ENCODE peak calls at places on chromosomes 7 and 10, in four cellular contexts. One of them, this sample, is unnamed.

GRCh38 chr10:46170789-46171188 is 116.0 kb upstream of the ANTXRL start:
- DNase-seq in HCT116: no peak
- DNase-seq in HepG2: no peak
- DNase-seq in K562: no peak
- DNase-seq in this sample: no peak

GRCh38 chr7:139960158-139960557 is 102.6 kb downstream of the PARP12 start:
- DNase-seq in HCT116: no peak
- DNase-seq in HepG2: no peak
- DNase-seq in K562: no peak
- DNase-seq in this sample: no peak

GRCh38 chr7:157250605-157251228 is 86.1 kb upstream of the DNAJB6 start:
- DNase-seq in HCT116: peak
- DNase-seq in HepG2: peak
- DNase-seq in K562: peak
- DNase-seq in this sample: peak

GRCh38 chr7:143882020-143882610 is 19.9 kb downstream of the TCAF1 start:
- DNase-seq in HCT116: no peak
- DNase-seq in HepG2: peak
- DNase-seq in K562: peak
- DNase-seq in this sample: no peak

GRCh38 chr7:154931906-154932305 is 71.0 kb downstream of the PAXIP1 start:
- DNase-seq in HCT116: no peak
- DNase-seq in HepG2: no peak
- DNase-seq in K562: no peak
- DNase-seq in this sample: no peak

GRCh38 chr7:51430480-51431086 is 114.0 kb upstream of the COBL start:
- DNase-seq in HCT116: peak
- DNase-seq in HepG2: peak
- DNase-seq in K562: peak
- DNase-seq in this sample: peak

GRCh38 chr10:32621969-32622368 is 176.0 kb downstream of the CCDC7 start:
- DNase-seq in HCT116: no peak
- DNase-seq in HepG2: no peak
- DNase-seq in K562: no peak
- DNase-seq in this sample: no peak

GRCh38 chr7:74061840-74062539 is 21.6 kb upstream of the LIMK1 start:
- DNase-seq in HCT116: peak
- DNase-seq in HepG2: peak
- DNase-seq in K562: peak
- DNase-seq in this sample: peak

GRCh38 chr10:12130237-12130872 is 878 bp downstream of the SEC61A2 start:
- DNase-seq in HCT116: peak
- DNase-seq in HepG2: peak
- DNase-seq in K562: no peak
- DNase-seq in this sample: peak

GRCh38 chr10:132149261-132149660 is 37.5 kb upstream of the DPYSL4 start:
- DNase-seq in HCT116: no peak
- DNase-seq in HepG2: no peak
- DNase-seq in K562: no peak
- DNase-seq in this sample: no peak

GRCh38 chr10:15715619-15716227 is 4.0 kb downstream of the ITGA8 start:
- DNase-seq in HCT116: no peak
- DNase-seq in HepG2: no peak
- DNase-seq in K562: peak
- DNase-seq in this sample: no peak

GRCh38 chr7:26588511-26588910 is 275.9 kb downstream of the SKAP2 start:
- DNase-seq in HCT116: no peak
- DNase-seq in HepG2: no peak
- DNase-seq in K562: no peak
- DNase-seq in this sample: no peak

GRCh38 chr10:47372726-47373125 is 11.4 kb downstream of the ZNF488 start:
- DNase-seq in HCT116: no peak
- DNase-seq in HepG2: no peak
- DNase-seq in K562: no peak
- DNase-seq in this sample: no peak

GRCh38 chr7:98115746-98116525 is 9.3 kb downstream of the LMTK2 start:
- DNase-seq in HCT116: no peak
- DNase-seq in HepG2: no peak
- DNase-seq in K562: peak
- DNase-seq in this sample: no peak

GRCh38 chr10:46311501-46311951 is 24.7 kb downstream of the ANTXRL start:
- DNase-seq in HCT116: no peak
- DNase-seq in HepG2: no peak
- DNase-seq in K562: no peak
- DNase-seq in this sample: no peak

GRCh38 chr7:101795461-101795860 is 22.0 kb upstream of the CUX1 start:
- DNase-seq in HCT116: no peak
- DNase-seq in HepG2: no peak
- DNase-seq in K562: no peak
- DNase-seq in this sample: no peak

GRCh38 chr7:142158741-142159496 is 47.4 kb downstream of the MGAM2 start:
- DNase-seq in HCT116: no peak
- DNase-seq in HepG2: no peak
- DNase-seq in K562: no peak
- DNase-seq in this sample: no peak

GRCh38 chr7:20785211-20786048 is 1.3 kb downstream of the SP8 start:
- DNase-seq in HCT116: no peak
- DNase-seq in HepG2: no peak
- DNase-seq in K562: no peak
- DNase-seq in this sample: no peak

GRCh38 chr7:44196450-44196872 is 4.3 kb upstream of the YKT6 start:
- DNase-seq in HCT116: peak
- DNase-seq in HepG2: peak
- DNase-seq in K562: peak
- DNase-seq in this sample: no peak

GRCh38 chr7:2393751-2394150 is 9.7 kb upstream of the CHST12 start:
- DNase-seq in HCT116: no peak
- DNase-seq in HepG2: no peak
- DNase-seq in K562: no peak
- DNase-seq in this sample: no peak

GRCh38 chr10:22002531-22003110 is 909 bp downstream of the DNAJC1 start:
- DNase-seq in HCT116: no peak
- DNase-seq in HepG2: peak
- DNase-seq in K562: no peak
- DNase-seq in this sample: no peak

DNA sequence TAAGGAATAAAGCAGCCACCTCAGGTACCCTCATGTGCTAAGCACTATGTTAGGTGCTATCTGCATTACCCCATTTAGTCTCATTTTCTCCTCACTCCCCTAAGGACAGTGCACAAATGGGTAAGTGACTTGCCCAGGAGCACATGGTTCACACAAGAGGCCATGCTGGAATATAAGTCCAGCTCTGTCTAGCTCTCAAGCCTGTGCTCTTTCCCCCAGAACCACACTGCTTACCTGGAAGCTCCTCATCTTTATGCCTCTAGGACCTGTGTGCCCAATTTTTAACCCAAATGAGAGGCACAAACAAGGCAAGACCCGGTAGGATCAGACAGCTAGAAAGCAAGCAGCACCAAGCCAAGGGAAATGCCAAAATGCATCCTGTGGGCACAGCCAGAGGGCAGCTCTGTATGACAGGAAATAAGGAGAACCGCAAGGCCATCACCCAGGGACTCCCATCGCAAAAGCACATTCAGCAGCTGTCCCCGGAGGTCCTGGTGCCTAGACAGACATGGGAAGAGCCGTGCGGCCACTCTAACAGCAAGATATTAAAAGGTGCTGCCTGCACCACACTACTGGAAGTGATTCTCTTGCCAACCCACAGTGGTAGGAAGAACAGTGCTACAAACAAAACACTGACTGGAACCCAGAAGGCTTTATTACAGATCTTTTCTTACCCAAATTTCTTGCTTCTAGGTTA is 88.1 kb downstream of the GSAP start:
- DNase-seq in HCT116: no peak
- DNase-seq in HepG2: no peak
- DNase-seq in K562: no peak
- DNase-seq in this sample: no peak
- TF ChIP-seq POLR2AphosphoS5 in HCT116: no peak
- TF ChIP-seq POLR2AphosphoS5 in HepG2: no peak
- TF ChIP-seq POLR2AphosphoS5 in K562: no peak
- TF ChIP-seq POLR2AphosphoS5 in this sample: no peak

GRCh38 chr10:56370217-56371113 is 9.4 kb upstream of the ZWINT start:
- DNase-seq in HCT116: peak
- DNase-seq in HepG2: no peak
- DNase-seq in K562: no peak
- DNase-seq in this sample: no peak
- TF ChIP-seq TCF7L2 in HCT116: no peak
- TF ChIP-seq TCF7L2 in HepG2: no peak
- TF ChIP-seq TCF7L2 in K562: peak
- TF ChIP-seq TCF7L2 in this sample: no peak

GRCh38 chr10:110629680-110630191 is 14.4 kb upstream of the RBM20 start:
- DNase-seq in HCT116: no peak
- DNase-seq in HepG2: peak
- DNase-seq in K562: no peak
- DNase-seq in this sample: no peak
- TF ChIP-seq SIN3A in HCT116: no peak
- TF ChIP-seq SIN3A in HepG2: no peak
- TF ChIP-seq SIN3A in K562: no peak
- TF ChIP-seq SIN3A in this sample: no peak

GRCh38 chr7:121753965-121754364 is 119.0 kb upstream of the PTPRZ1 start:
- DNase-seq in HCT116: no peak
- DNase-seq in HepG2: no peak
- DNase-seq in K562: no peak
- DNase-seq in this sample: no peak
- TF ChIP-seq POLR2AphosphoS5 in HCT116: no peak
- TF ChIP-seq POLR2AphosphoS5 in HepG2: no peak
- TF ChIP-seq POLR2AphosphoS5 in K562: no peak
- TF ChIP-seq POLR2AphosphoS5 in this sample: no peak

DNA sequence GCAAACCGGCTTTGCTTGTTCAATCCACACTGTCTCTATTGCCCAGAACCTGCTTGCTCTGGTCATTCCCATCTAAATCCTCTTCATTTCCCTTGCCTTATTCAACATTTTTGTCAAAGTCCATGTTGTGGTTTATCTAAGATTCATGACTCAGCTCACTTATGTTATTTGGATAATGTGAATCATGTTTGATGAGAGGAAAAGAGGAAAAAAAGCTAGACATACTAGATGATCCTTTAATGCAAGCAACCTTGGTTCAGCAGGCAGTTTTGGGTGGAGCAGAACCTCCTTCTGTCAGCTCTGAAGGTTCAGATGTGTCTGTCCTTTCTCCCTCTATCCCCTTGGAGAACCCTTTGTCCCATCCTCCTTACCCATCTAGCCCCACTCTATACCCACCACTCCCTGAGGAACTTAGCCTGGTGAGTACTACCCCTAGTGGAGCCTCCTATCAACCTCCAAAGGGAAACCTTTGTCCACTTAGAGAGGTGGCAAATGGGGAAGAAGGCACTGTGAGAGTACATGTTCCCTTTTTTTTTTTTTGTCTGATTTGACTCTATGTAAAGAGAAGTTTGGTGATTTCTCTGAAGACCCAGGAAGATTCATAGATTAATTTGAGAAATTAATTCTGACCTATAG is 2.1 kb upstream of the SAMD9L start:
- DNase-seq in HCT116: no peak
- DNase-seq in HepG2: no peak
- DNase-seq in K562: no peak
- DNase-seq in this sample: no peak
- TF ChIP-seq TCF7L2 in HCT116: no peak
- TF ChIP-seq TCF7L2 in HepG2: no peak
- TF ChIP-seq TCF7L2 in K562: no peak
- TF ChIP-seq TCF7L2 in this sample: no peak

DNA sequence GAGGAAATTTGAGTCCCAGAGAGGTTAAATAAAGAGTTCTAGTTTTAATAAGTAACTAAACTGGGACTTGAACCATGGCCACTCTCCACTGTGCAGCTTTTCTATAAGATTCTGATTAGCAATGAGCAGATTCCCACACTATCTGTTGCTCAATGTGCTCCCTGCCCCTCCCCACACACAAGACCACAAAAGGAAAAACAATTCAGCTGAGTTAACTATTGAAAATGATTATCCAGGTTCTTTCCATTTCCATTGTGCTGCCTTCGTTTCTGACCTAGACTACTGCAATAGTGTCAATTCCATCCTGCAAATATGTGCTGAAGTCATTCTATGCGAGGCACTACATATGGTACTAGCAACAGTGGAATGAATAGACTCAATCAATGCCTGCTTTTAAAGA is 97.1 kb downstream of the SEMA3C start:
- DNase-seq in HCT116: no peak
- DNase-seq in HepG2: peak
- DNase-seq in K562: no peak
- DNase-seq in this sample: no peak
- TF ChIP-seq SIN3A in HCT116: no peak
- TF ChIP-seq SIN3A in HepG2: no peak
- TF ChIP-seq SIN3A in K562: no peak
- TF ChIP-seq SIN3A in this sample: no peak

GRCh38 chr7:66505531-66506451 is 122.9 kb upstream of the KCTD7 start:
- DNase-seq in HCT116: no peak
- DNase-seq in HepG2: no peak
- DNase-seq in K562: no peak
- DNase-seq in this sample: no peak
- TF ChIP-seq POLR2AphosphoS5 in HCT116: no peak
- TF ChIP-seq POLR2AphosphoS5 in HepG2: no peak
- TF ChIP-seq POLR2AphosphoS5 in K562: no peak
- TF ChIP-seq POLR2AphosphoS5 in this sample: no peak

GRCh38 chr10:100153239-100153840 is 32.5 kb downstream of the ERLIN1 start:
- DNase-seq in HCT116: no peak
- DNase-seq in HepG2: no peak
- DNase-seq in K562: no peak
- DNase-seq in this sample: no peak
- TF ChIP-seq TCF7L2 in HCT116: no peak
- TF ChIP-seq TCF7L2 in HepG2: no peak
- TF ChIP-seq TCF7L2 in K562: no peak
- TF ChIP-seq TCF7L2 in this sample: no peak

This sample was measured in Panc1.